ENCODE peak calls at places on chromosomes 6 and 20, in four cellular contexts. K is ovary, B is transverse colon, V is A549. O is an unnamed sample. For H3K4me1, the result is how much of the 10 kb centered on the place peaks cover.

GRCh38 chr20:23132930-23133559 is 46.9 kb upstream of the CD93 start:
- DNase-seq in V (no peak), B (no peak), K (no peak), O (no peak)

GRCh38 chr6:131694832-131695426 is 6.3 kb downstream of the OR2A4 start:
- DNase-seq in K (peak), B (peak), V (peak), O (peak)

GRCh38 chr6:34145161-34146020 is 496 bp downstream of the GRM4 start:
- DNase-seq in K (no peak), B (no peak), V (peak), O (no peak)

GRCh38 chr6:108574457-108575149 is 13.9 kb downstream of the FOXO3 start:
- DNase-seq in K (no peak), B (no peak), V (no peak), O (no peak)

GRCh38 chr6:101083533-101084172 is 202.5 kb upstream of the ASCC3 start:
- DNase-seq in K (no peak), V (peak), B (no peak), O (no peak)

GRCh38 chr6:112253842-112254816 is at the start of gene LAMA4:
- DNase-seq in V (peak), K (peak), B (peak), O (peak)

GRCh38 chr20:63873477-63873971 is 8.5 kb downstream of the TPD52L2 start:
- DNase-seq in B (peak), V (peak), K (no peak), O (no peak)

GRCh38 chr6:42505377-42505702 is 53.6 kb upstream of the TRERF1 start:
- DNase-seq in K (no peak), V (peak), B (no peak), O (no peak)

GRCh38 chr6:75250552-75250951 is 7.0 kb upstream of the COX7A2 start:
- DNase-seq in K (no peak), B (no peak), V (no peak), O (no peak)

GRCh38 chr6:223136-223535 is 69.2 kb upstream of the DUSP22 start:
- DNase-seq in B (no peak), K (no peak), V (no peak), O (no peak)

GRCh38 chr6:220736-221475 is 71.4 kb upstream of the DUSP22 start:
- DNase-seq in V (no peak), K (no peak), B (no peak), O (no peak)

GRCh38 chr6:220312-220711 is 72.0 kb upstream of the DUSP22 start:
- DNase-seq in K (no peak), V (no peak), B (no peak), O (no peak)

GRCh38 chr6:222468-222867 is 69.8 kb upstream of the DUSP22 start:
- DNase-seq in V (no peak), B (no peak), K (no peak), O (no peak)

GRCh38 chr6:221531-222349 is 70.5 kb upstream of the DUSP22 start:
- DNase-seq in K (no peak), B (no peak), V (no peak), O (no peak)
- TF ChIP-seq EP300 in K (no peak), B (no peak), V (no peak), O (no peak)

GRCh38 chr6:14273196-14273595 is 155.6 kb downstream of the CD83 start:
- DNase-seq in B (no peak), K (no peak), V (no peak), O (no peak)

GRCh38 chr6:14270142-14270893 is 152.7 kb downstream of the CD83 start:
- DNase-seq in B (no peak), V (no peak), K (no peak), O (no peak)

GRCh38 chr6:14272111-14273085 is 154.8 kb downstream of the CD83 start:
- DNase-seq in K (no peak), V (peak), B (no peak), O (no peak)

GRCh38 chr6:14269434-14269833 is 151.9 kb downstream of the CD83 start:
- DNase-seq in B (no peak), K (no peak), V (no peak), O (no peak)

DNA sequence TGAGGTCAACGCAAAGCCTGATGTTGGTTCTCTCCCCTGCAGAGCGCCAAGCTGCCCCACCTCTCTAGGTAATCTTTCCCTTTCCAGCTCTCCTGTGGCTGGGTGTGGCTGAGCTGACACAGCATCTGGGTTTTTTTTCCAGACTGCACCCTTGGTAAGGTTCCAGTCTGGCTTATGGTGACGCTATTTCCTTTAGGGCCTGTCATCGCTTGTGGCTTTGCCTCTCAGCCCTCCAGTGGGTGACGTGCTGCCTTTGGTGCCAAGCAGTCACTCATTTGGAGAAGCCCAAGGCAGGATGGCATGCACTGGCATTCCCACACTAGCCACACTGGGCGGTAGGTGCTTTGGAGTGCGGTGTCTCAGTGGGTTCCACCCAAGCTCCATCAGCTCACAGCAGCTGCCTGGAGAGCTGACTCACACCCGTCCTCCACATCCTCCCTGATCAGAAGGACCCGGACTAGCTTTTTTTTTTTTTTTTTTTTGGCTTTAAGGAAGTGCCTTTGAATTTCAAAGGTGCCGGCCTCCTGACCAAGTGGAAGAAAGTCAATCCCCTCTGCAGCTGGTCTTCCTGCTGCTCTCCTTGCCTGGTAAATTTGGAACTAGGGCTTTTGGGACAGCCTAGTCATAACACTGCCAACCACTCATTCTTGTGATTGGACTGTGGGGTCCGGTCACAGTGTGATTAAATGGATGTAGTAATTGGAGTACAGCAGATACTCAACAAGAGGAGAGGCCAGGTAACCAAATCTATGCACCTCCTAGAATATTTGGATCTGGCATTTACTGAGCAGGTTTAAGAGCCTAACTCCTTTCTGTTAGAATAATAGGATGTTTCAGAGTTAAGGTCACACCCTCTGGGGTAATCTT is 153.6 kb downstream of the CD83 start:
- DNase-seq in V (peak), K (no peak), B (peak), O (no peak)
- H3K27ac ChIP-seq in V (peak), K (no peak), B (no peak), O (no peak)

GRCh38 chr6:53119772-53120409 is 28.8 kb downstream of the GCM1 start:
- DNase-seq in V (peak), K (no peak), B (peak), O (no peak)
- H3K4me1 ChIP-seq in V (under half), K (under half), B (under half), O (under half)

DNA sequence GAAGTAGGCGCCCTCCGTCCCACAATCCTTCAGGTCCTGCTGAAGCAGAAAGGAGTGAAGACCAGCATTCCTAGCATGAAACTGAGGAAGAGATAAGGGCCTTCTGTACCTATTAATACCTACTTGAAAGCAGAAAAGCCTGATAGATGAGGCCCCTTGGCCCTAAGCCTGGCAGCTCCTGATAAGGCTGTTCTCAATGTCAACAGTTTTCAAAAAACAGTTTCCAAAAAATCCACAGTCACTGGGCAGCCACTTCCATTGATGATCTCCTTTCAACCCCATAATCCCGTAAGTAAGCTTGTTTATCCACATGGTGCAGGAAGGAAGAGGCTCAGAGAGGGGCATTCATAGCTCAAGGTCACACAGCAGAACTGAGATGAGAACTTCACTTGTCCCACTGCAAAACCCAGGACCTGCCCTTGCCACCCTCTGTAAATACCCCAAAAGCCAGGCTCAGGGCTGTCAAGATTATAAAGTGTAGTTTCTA is 2.8 kb upstream of the E2F1 start:
- DNase-seq in V (no peak), K (no peak), B (no peak), O (no peak)
- TF ChIP-seq EP300 in V (no peak), K (no peak), B (no peak), O (no peak)

GRCh38 chr6:139112561-139112960 is 22.3 kb upstream of the HECA start:
- DNase-seq in K (no peak), V (no peak), B (no peak), O (no peak)
- H3K27ac ChIP-seq in K (no peak), V (no peak), B (peak), O (no peak)